ENCODE peak calls at places on chromosomes 2 and 18, in four cellular contexts. One of them, this sample, is unnamed.

GRCh38 chr2:19139386-19139785 is 219.0 kb downstream of the OSR1 start:
- DNase-seq in chondrocyte: no peak
- DNase-seq in neural progenitor cell: no peak
- DNase-seq in right lobe of liver: no peak
- DNase-seq in this sample: no peak

GRCh38 chr18:34611904-34612303 is 98.2 kb upstream of the DTNA start:
- DNase-seq in right lobe of liver: no peak
- DNase-seq in chondrocyte: no peak
- DNase-seq in neural progenitor cell: no peak
- DNase-seq in this sample: no peak

GRCh38 chr18:45498270-45498625 is 117.0 kb upstream of the SLC14A2 start:
- DNase-seq in chondrocyte: no peak
- DNase-seq in right lobe of liver: no peak
- DNase-seq in neural progenitor cell: no peak
- DNase-seq in this sample: no peak

GRCh38 chr2:19362094-19362649 is 3.7 kb upstream of the OSR1 start:
- DNase-seq in chondrocyte: no peak
- DNase-seq in right lobe of liver: no peak
- DNase-seq in neural progenitor cell: no peak
- DNase-seq in this sample: no peak

GRCh38 chr2:62653582-62654422 is 51.7 kb upstream of the EHBP1 start:
- DNase-seq in chondrocyte: no peak
- DNase-seq in right lobe of liver: no peak
- DNase-seq in neural progenitor cell: no peak
- DNase-seq in this sample: no peak

GRCh38 chr2:8421658-8422499 is 260.0 kb upstream of the ID2 start:
- DNase-seq in right lobe of liver: peak
- DNase-seq in neural progenitor cell: no peak
- DNase-seq in chondrocyte: no peak
- DNase-seq in this sample: no peak

GRCh38 chr2:223062304-223062845 is 10.4 kb downstream of the KCNE4 start:
- DNase-seq in chondrocyte: no peak
- DNase-seq in neural progenitor cell: no peak
- DNase-seq in right lobe of liver: no peak
- DNase-seq in this sample: no peak

GRCh38 chr2:46329803-46330775 is 32.9 kb downstream of the EPAS1 start:
- DNase-seq in chondrocyte: no peak
- DNase-seq in neural progenitor cell: no peak
- DNase-seq in right lobe of liver: no peak
- DNase-seq in this sample: no peak

GRCh38 chr18:10197097-10197496 is 257.3 kb upstream of the APCDD1 start:
- DNase-seq in neural progenitor cell: no peak
- DNase-seq in right lobe of liver: no peak
- DNase-seq in chondrocyte: no peak
- DNase-seq in this sample: no peak

GRCh38 chr18:10193446-10193845 is 261.0 kb upstream of the APCDD1 start:
- DNase-seq in neural progenitor cell: no peak
- DNase-seq in right lobe of liver: no peak
- DNase-seq in chondrocyte: no peak
- DNase-seq in this sample: no peak

GRCh38 chr18:10195529-10195928 is 258.9 kb upstream of the APCDD1 start:
- DNase-seq in chondrocyte: no peak
- DNase-seq in right lobe of liver: no peak
- DNase-seq in neural progenitor cell: no peak
- DNase-seq in this sample: no peak

GRCh38 chr18:10190564-10190963 is 263.9 kb upstream of the APCDD1 start:
- DNase-seq in neural progenitor cell: no peak
- DNase-seq in chondrocyte: no peak
- DNase-seq in right lobe of liver: no peak
- DNase-seq in this sample: no peak

DNA sequence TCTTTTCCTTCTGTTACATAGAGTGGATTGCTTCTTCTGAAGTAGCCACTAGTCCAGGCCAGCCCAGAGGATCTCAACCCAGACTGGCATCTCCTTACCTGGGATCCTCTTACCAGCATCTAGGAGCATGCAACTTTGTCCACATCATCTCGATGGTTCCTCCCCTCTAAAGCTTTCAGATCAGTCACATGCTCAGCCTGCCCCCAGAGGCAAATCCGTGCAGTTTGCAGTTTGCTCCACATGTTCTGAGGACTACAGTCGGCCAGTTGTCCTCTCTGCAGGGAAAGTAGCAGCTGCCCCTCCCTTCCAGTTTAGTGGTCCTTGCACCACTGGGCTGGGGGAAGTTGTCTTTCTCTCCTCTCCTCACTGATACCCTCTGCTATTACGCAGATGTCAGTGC is 259.8 kb upstream of the APCDD1 start:
- DNase-seq in chondrocyte: no peak
- DNase-seq in right lobe of liver: no peak
- DNase-seq in neural progenitor cell: no peak
- DNase-seq in this sample: no peak
- TF ChIP-seq CTCF in chondrocyte: peak
- TF ChIP-seq CTCF in right lobe of liver: no peak
- TF ChIP-seq CTCF in neural progenitor cell: no peak
- TF ChIP-seq CTCF in this sample: no peak

GRCh38 chr2:30115141-30115980 is 31.4 kb upstream of the YPEL5 start:
- DNase-seq in chondrocyte: no peak
- DNase-seq in right lobe of liver: peak
- DNase-seq in neural progenitor cell: peak
- DNase-seq in this sample: no peak

GRCh38 chr2:30110773-30111172 is 36.0 kb upstream of the YPEL5 start:
- DNase-seq in right lobe of liver: no peak
- DNase-seq in neural progenitor cell: no peak
- DNase-seq in chondrocyte: no peak
- DNase-seq in this sample: no peak

GRCh38 chr2:30113617-30114293 is 33.1 kb upstream of the YPEL5 start:
- DNase-seq in right lobe of liver: no peak
- DNase-seq in neural progenitor cell: no peak
- DNase-seq in chondrocyte: no peak
- DNase-seq in this sample: no peak

DNA sequence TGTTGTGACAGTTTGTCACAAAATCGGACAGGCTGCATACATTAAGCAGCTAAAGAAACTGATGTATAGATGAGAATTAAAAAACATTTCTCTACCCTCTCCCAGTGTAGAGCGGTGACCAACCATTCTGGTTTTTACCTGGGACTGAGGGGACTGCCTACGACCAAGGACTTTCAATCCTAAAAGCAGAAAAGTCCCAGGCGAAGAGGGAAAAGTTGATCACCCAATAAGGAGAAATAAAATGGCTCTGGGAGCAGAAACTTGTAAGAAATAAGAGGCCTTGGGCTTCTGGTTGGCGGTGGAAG is 30.9 kb upstream of the YPEL5 start:
- DNase-seq in right lobe of liver: no peak
- DNase-seq in chondrocyte: no peak
- DNase-seq in neural progenitor cell: no peak
- DNase-seq in this sample: no peak
- TF ChIP-seq CTCF in right lobe of liver: no peak
- TF ChIP-seq CTCF in chondrocyte: peak
- TF ChIP-seq CTCF in neural progenitor cell: no peak
- TF ChIP-seq CTCF in this sample: no peak

GRCh38 chr2:179354739-179355537 is 90.3 kb upstream of the SESTD1 start:
- DNase-seq in neural progenitor cell: no peak
- DNase-seq in chondrocyte: no peak
- DNase-seq in right lobe of liver: no peak
- DNase-seq in this sample: no peak
- TF ChIP-seq CTCF in neural progenitor cell: peak
- TF ChIP-seq CTCF in chondrocyte: peak
- TF ChIP-seq CTCF in right lobe of liver: no peak
- TF ChIP-seq CTCF in this sample: no peak

GRCh38 chr2:20593072-20594034 is 57.5 kb downstream of the HS1BP3 start:
- DNase-seq in right lobe of liver: peak
- DNase-seq in neural progenitor cell: no peak
- DNase-seq in chondrocyte: peak
- DNase-seq in this sample: peak
- TF ChIP-seq CTCF in right lobe of liver: no peak
- TF ChIP-seq CTCF in neural progenitor cell: no peak
- TF ChIP-seq CTCF in chondrocyte: no peak
- TF ChIP-seq CTCF in this sample: no peak

GRCh38 chr2:149781263-149781808 is 193.8 kb upstream of the MMADHC start:
- DNase-seq in right lobe of liver: no peak
- DNase-seq in chondrocyte: no peak
- DNase-seq in neural progenitor cell: no peak
- DNase-seq in this sample: no peak
- TF ChIP-seq CTCF in right lobe of liver: no peak
- TF ChIP-seq CTCF in chondrocyte: no peak
- TF ChIP-seq CTCF in neural progenitor cell: no peak
- TF ChIP-seq CTCF in this sample: no peak

GRCh38 chr2:23457990-23458689 is 73.2 kb downstream of the KLHL29 start:
- DNase-seq in right lobe of liver: no peak
- DNase-seq in chondrocyte: no peak
- DNase-seq in neural progenitor cell: no peak
- DNase-seq in this sample: no peak

GRCh38 chr2:23456881-23457760 is 72.1 kb downstream of the KLHL29 start:
- DNase-seq in neural progenitor cell: no peak
- DNase-seq in right lobe of liver: no peak
- DNase-seq in chondrocyte: no peak
- DNase-seq in this sample: no peak

GRCh38 chr2:23459032-23459431 is 74.1 kb downstream of the KLHL29 start:
- DNase-seq in neural progenitor cell: no peak
- DNase-seq in right lobe of liver: no peak
- DNase-seq in chondrocyte: no peak
- DNase-seq in this sample: no peak

GRCh38 chr2:23460983-23461382 is 76.0 kb downstream of the KLHL29 start:
- DNase-seq in chondrocyte: no peak
- DNase-seq in right lobe of liver: no peak
- DNase-seq in neural progenitor cell: no peak
- DNase-seq in this sample: no peak

DNA sequence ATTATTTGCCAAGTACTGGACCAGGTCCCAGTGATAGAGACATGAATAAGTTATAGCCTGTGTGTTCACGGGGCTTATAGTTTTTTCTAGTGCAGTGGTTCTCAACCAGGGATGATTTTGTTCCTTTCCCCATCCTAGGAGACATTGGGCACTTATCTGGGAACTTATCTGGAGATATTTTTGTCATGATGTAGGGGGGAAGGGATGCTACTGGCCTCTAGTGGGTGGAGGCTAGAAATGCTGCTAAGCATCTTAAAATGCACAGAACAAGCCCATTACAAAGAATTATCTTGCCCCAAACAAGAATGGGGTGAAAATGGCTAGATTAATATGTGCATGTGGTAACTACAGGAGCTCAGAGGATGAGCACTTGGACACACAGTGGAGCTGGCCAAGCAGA is 75.2 kb downstream of the KLHL29 start:
- DNase-seq in chondrocyte: no peak
- DNase-seq in right lobe of liver: no peak
- DNase-seq in neural progenitor cell: no peak
- DNase-seq in this sample: no peak
- TF ChIP-seq CTCF in chondrocyte: peak
- TF ChIP-seq CTCF in right lobe of liver: peak
- TF ChIP-seq CTCF in neural progenitor cell: peak
- TF ChIP-seq CTCF in this sample: no peak

GRCh38 chr18:46950064-46950656 is 32.8 kb downstream of the KATNAL2 start:
- DNase-seq in chondrocyte: no peak
- DNase-seq in right lobe of liver: no peak
- DNase-seq in neural progenitor cell: peak
- DNase-seq in this sample: no peak
- TF ChIP-seq CTCF in chondrocyte: peak
- TF ChIP-seq CTCF in right lobe of liver: no peak
- TF ChIP-seq CTCF in neural progenitor cell: peak
- TF ChIP-seq CTCF in this sample: no peak

DNA sequence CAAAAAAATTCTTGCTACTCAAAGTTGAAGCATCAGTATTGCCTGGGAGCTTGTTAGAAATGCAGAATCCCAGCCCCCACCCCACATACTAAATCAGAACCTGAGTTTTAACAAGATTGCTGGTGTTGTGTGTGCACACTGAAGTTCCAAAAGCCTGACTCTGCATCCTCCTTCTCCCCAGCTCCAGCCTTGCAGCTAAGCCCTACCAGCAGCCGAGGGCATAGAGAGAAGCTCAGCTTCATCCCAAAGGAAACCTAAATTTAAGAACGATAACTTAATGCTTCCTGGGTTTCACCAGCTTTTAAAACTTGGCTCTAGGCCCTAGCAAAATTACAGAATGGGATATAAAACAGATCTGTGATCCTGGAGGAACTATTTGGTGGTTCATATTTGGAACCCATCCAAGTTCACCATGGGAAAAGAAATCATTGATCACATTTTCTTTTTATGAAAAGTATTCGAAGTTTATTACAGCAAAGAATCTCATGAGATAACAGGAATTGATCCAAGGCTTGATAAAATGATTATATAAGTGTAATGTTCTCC is 11.1 kb downstream of the SMYD1 start:
- DNase-seq in neural progenitor cell: no peak
- DNase-seq in right lobe of liver: no peak
- DNase-seq in chondrocyte: no peak
- DNase-seq in this sample: no peak
- TF ChIP-seq CTCF in neural progenitor cell: no peak
- TF ChIP-seq CTCF in right lobe of liver: no peak
- TF ChIP-seq CTCF in chondrocyte: no peak
- TF ChIP-seq CTCF in this sample: no peak

DNA sequence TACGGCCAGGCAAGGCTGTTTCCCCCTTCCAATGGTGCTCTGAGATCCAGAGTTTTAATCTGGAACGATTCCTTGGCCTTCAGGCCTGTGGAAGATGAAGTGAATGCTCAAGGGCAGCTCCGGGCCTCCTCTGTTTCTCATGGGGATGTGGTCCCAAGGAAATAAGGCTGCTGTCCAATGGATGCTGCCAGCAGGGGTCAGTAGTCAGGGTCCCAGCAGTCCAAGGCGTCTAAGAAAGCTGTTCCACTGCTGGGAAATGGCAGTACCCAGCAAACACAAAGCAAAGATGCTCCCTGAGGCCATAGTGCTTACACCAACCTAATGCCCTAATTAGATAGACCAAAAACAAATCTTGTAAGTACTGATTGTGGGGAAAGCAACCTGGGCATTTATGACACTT is 12.5 kb downstream of the NMS start:
- DNase-seq in neural progenitor cell: peak
- DNase-seq in right lobe of liver: no peak
- DNase-seq in chondrocyte: no peak
- DNase-seq in this sample: no peak
- TF ChIP-seq CTCF in neural progenitor cell: peak
- TF ChIP-seq CTCF in right lobe of liver: no peak
- TF ChIP-seq CTCF in chondrocyte: peak
- TF ChIP-seq CTCF in this sample: no peak

This sample was measured in activated B cell treated with CpG ODN at 0.5 μM for 24 hours.